ENCODE peak calls at places on chromosome 6, in six cellular contexts. Y, T, M, A, P and E are unnamed samples.

GRCh38 chr6:11011787-11012234 is 32.3 kb downstream of the ELOVL2 start:
- DNase-seq in Y (peak; percentile 80), T (peak; percentile 71), M (peak; percentile 52), A (no peak), P (no peak), E (peak; percentile 87)

GRCh38 chr6:27650620-27651370 is 177.9 kb upstream of the ZNF184 start:
- DNase-seq in Y (peak; percentile 88), T (peak; percentile 79), M (peak; percentile 78), A (no peak), P (peak; percentile 87), E (peak; percentile 82)

GRCh38 chr6:106874481-106874880 is 100.0 kb downstream of the CD24 start:
- DNase-seq in Y (no peak), T (no peak), M (no peak), A (no peak), P (no peak), E (peak; percentile 54)

GRCh38 chr6:4262506-4262905 is 127.1 kb upstream of the ECI2 start:
- DNase-seq in Y (no peak), T (no peak), M (no peak), A (no peak), P (no peak), E (no peak)

GRCh38 chr6:131937703-131938631 is 13.2 kb downstream of the CCN2 start:
- DNase-seq in Y (peak; percentile 86), T (peak; percentile 95), M (no peak), A (no peak), P (peak; percentile 99), E (peak; percentile 62)

GRCh38 chr6:10659697-10660348 is 34.6 kb downstream of the C6orf52 start:
- DNase-seq in Y (no peak), T (no peak), M (no peak), A (no peak), P (no peak), E (no peak)

GRCh38 chr6:123803862-123804681 is at the start of gene NKAIN2:
- DNase-seq in Y (no peak), T (no peak), M (no peak), A (no peak), P (no peak), E (peak; percentile 35)

GRCh38 chr6:7674291-7674690 is 51.6 kb upstream of the BMP6 start:
- DNase-seq in Y (no peak), T (peak; percentile 9), M (no peak), A (no peak), P (peak; percentile 37), E (no peak)

GRCh38 chr6:145071836-145072235 is 663.5 kb downstream of the EPM2A start:
- DNase-seq in Y (no peak), T (peak; percentile 84), M (no peak), A (no peak), P (peak; percentile 79), E (peak; percentile 88)

GRCh38 chr6:152364846-152365245 is 272.3 kb downstream of the SYNE1 start:
- DNase-seq in Y (no peak), T (no peak), M (no peak), A (no peak), P (no peak), E (no peak)

GRCh38 chr6:99997141-99997540 is 3.1 kb upstream of the MCHR2 start:
- DNase-seq in Y (no peak), T (no peak), M (no peak), A (no peak), P (no peak), E (peak; percentile 62)

GRCh38 chr6:126812651-126813050 is 305.8 kb upstream of the RSPO3 start:
- DNase-seq in Y (no peak), T (peak; percentile 26), M (no peak), A (no peak), P (peak; percentile 14), E (no peak)

GRCh38 chr6:31272856-31273626 is 1.1 kb upstream of the HLA-C start:
- DNase-seq in Y (no peak), T (no peak), M (no peak), A (peak; percentile 42), P (no peak), E (no peak)

GRCh38 chr6:145815875-145816274 is 1.3 kb upstream of the FBXO30 start:
- DNase-seq in Y (no peak), T (peak; percentile 35), M (no peak), A (peak; percentile 39), P (peak; percentile 45), E (no peak)

GRCh38 chr6:63714091-63714490 is 78.5 kb downstream of the PHF3 start:
- DNase-seq in Y (no peak), T (no peak), M (no peak), A (no peak), P (no peak), E (no peak)

GRCh38 chr6:133432021-133432989 is 191.1 kb downstream of the EYA4 start:
- DNase-seq in Y (no peak), T (peak; percentile 12), M (no peak), A (no peak), P (peak; percentile 56), E (no peak)

GRCh38 chr6:46655803-46656202 is 3.0 kb downstream of the SLC25A27 start:
- DNase-seq in Y (peak; percentile 37), T (no peak), M (peak; percentile 24), A (peak; percentile 78), P (peak; percentile 5), E (peak; percentile 16)

GRCh38 chr6:33566182-33567084 is 13.6 kb downstream of the BAK1 start:
- DNase-seq in Y (no peak), T (peak; percentile 71), M (no peak), A (no peak), P (peak; percentile 63), E (peak; percentile 71)

GRCh38 chr6:57317060-57317943 is at the start of gene PRIM2:
- DNase-seq in Y (peak; percentile 83), T (peak; percentile 79), M (peak; percentile 76), A (peak; percentile 85), P (peak; percentile 86), E (peak; percentile 90)

GRCh38 chr6:47187883-47188587 is 121.7 kb downstream of the TNFRSF21 start:
- DNase-seq in Y (no peak), T (peak; percentile 69), M (no peak), A (no peak), P (peak; percentile 17), E (no peak)

DNA sequence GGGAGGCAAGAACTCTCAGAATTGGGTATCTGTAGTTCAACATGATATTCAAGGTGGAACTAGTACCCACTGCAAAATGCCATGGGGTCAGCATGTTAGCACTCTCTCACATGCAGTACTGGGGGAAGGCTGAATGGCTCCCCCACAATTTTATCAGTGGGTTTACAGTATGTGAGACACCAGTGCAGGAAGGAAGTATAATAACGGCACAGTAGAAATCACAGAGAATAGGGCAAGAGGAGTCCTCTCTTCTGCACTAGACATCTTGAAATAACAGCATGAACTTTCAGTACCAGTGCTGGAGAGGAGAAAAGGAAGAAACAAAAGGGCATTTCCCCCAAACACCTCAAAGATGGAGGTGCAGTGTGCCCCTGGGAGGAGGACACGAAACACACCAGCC is 1.5 kb downstream of the SLC35B2 start:
- DNase-seq in Y (no peak), T (no peak), M (no peak), A (peak; percentile 34), P (no peak), E (no peak)
- H3K4me3 ChIP-seq in Y (peak overlapping the region; percentile 96), T (peak overlapping the region; percentile 82), M (peak overlapping the region; percentile 59), A (peak overlapping the region; percentile 91), P (peak overlapping the region; percentile 88), E (peak overlapping the region; percentile 59)

DNA sequence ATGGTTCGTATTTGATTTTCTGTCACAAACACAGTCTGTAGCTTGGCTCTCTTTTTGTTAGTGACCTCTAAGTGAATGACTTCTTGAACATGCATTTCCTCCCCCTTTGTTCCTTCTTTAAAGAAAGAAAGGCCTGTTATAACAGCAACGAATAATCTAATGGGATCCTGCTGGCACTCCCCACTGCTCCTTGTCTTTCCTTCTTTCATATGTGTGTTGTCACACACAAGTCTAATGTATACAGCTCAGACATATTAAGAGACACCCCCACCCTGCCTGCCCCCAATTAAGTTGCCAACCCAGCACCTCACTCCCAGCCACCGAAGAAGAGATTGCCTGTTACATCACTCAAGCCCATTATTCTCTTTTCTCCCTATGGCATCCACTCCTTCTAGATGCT is 4.9 kb upstream of the SAMD5 start:
- DNase-seq in Y (no peak), T (no peak), M (no peak), A (no peak), P (no peak), E (no peak)
- TF ChIP-seq CTCF in Y (no peak), T (no peak), M (no peak), A (no peak), P (no peak), E (no peak)

GRCh38 chr6:42268835-42269204 is 51.2 kb upstream of the MRPS10 start:
- DNase-seq in Y (no peak), T (no peak), M (no peak), A (no peak), P (no peak), E (no peak)

GRCh38 chr6:42271834-42272805 is 54.5 kb upstream of the MRPS10 start:
- DNase-seq in Y (no peak), T (no peak), M (no peak), A (no peak), P (no peak), E (no peak)

GRCh38 chr6:42269974-42270510 is 52.4 kb upstream of the MRPS10 start:
- DNase-seq in Y (no peak), T (no peak), M (no peak), A (no peak), P (no peak), E (no peak)

GRCh38 chr6:42268016-42268834 is 50.6 kb upstream of the MRPS10 start:
- DNase-seq in Y (no peak), T (no peak), M (no peak), A (no peak), P (no peak), E (no peak)

DNA sequence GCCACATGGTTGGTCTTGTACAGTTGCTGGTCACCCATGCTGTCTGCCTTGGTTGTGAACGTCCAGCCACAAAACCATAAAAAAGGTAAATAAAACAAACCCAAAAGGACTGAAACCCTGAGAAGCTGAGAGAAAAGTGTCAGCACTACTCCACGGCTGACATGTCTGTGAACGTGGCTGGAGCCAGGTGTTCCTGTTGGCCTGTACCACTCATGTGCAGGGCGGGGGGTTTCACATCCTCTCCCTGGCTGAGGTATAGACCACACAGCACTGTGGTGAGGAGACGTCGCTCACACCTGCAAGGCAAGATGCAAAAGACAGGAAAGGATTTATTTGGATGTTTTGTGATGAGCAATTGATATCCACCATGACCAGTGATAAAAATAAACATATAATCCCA is 51.9 kb upstream of the MRPS10 start:
- DNase-seq in Y (no peak), T (no peak), M (no peak), A (peak; percentile 93), P (no peak), E (no peak)
- H3K4me3 ChIP-seq in Y (no peak overlapping the region), T (no peak overlapping the region), M (no peak overlapping the region), A (no peak overlapping the region), P (no peak overlapping the region), E (no peak overlapping the region)

GRCh38 chr6:125365230-125365629 is 63.5 kb upstream of the HDDC2 start:
- DNase-seq in Y (no peak), T (no peak), M (no peak), A (no peak), P (no peak), E (no peak)

GRCh38 chr6:125367036-125367782 is 65.4 kb upstream of the HDDC2 start:
- DNase-seq in Y (no peak), T (peak; percentile 49), M (no peak), A (no peak), P (peak; percentile 14), E (peak; percentile 25)

GRCh38 chr6:125363010-125363359 is 61.2 kb upstream of the HDDC2 start:
- DNase-seq in Y (no peak), T (peak; percentile 42), M (no peak), A (no peak), P (peak; percentile 61), E (peak; percentile 53)

GRCh38 chr6:125361868-125362267 is 60.1 kb upstream of the HDDC2 start:
- DNase-seq in Y (no peak), T (no peak), M (no peak), A (no peak), P (no peak), E (no peak)

GRCh38 chr6:125363360-125364121 is 61.8 kb upstream of the HDDC2 start:
- DNase-seq in Y (no peak), T (peak; percentile 62), M (no peak), A (no peak), P (peak; percentile 59), E (peak; percentile 24)
- TF ChIP-seq CTCF in Y (no peak), T (no peak), M (no peak), A (no peak), P (no peak), E (no peak)